ENCODE peak calls at places on chromosomes 3 and 15, in seven cellular contexts. M is lower lobe of right lung, F is stomach, R is fibroblast of lung, J is choroid plexus epithelial cell, P is fibroblast of pulmonary artery, N is uterus. G is an unnamed sample.

GRCh38 chr3:110909824-110910223 is 161.8 kb upstream of the NECTIN3 start:
- DNase-seq in N (no peak), F (no peak), J (no peak), P (no peak), M (no peak), R (no peak), G (no peak)

GRCh38 chr3:74079961-74080562 is 455.3 kb upstream of the PDZRN3 start:
- DNase-seq in J (peak; percentile 38), F (no peak), P (no peak), M (no peak), R (peak; percentile 84), N (no peak), G (no peak)

GRCh38 chr15:60297047-60297446 is 100.7 kb downstream of the ANXA2 start:
- DNase-seq in N (no peak), P (no peak), F (no peak), J (no peak), M (no peak), R (no peak), G (no peak)

GRCh38 chr15:90873488-90873997 is 5.2 kb downstream of the FURIN start:
- DNase-seq in M (no peak), N (no peak), P (no peak), J (no peak), R (no peak), F (no peak), G (no peak)

GRCh38 chr15:50880651-50881114 is 27.8 kb upstream of the AP4E1 start:
- DNase-seq in F (no peak), N (no peak), P (peak; percentile 72), J (peak; percentile 78), M (no peak), R (peak; percentile 92), G (no peak)

GRCh38 chr3:48492461-48493202 is 11.3 kb downstream of the SHISA5 start:
- DNase-seq in J (no peak), P (no peak), F (no peak), M (no peak), N (no peak), R (no peak), G (no peak)

GRCh38 chr3:134376786-134377431 is 2.7 kb upstream of the AMOTL2 start:
- DNase-seq in P (no peak), M (no peak), F (no peak), R (no peak), J (no peak), N (no peak), G (no peak)

GRCh38 chr3:44886561-44886960 is 12.2 kb downstream of the TGM4 start:
- DNase-seq in J (peak; percentile 40), R (no peak), M (no peak), F (no peak), P (no peak), N (no peak), G (no peak)

GRCh38 chr3:147191795-147192385 is 214.5 kb downstream of the ZIC4 start:
- DNase-seq in F (no peak), M (no peak), J (peak; percentile 90), R (peak; percentile 84), P (peak; percentile 83), N (no peak), G (no peak)

GRCh38 chr15:79970921-79971434 is at the start of gene BCL2A1:
- DNase-seq in R (peak; percentile 67), F (peak; percentile 29), P (peak; percentile 86), M (no peak), J (peak; percentile 87), N (no peak), G (no peak)

GRCh38 chr3:51146781-51147180 is 238.3 kb upstream of the MANF start:
- DNase-seq in R (no peak), F (no peak), N (no peak), M (no peak), J (no peak), P (no peak), G (no peak)

GRCh38 chr3:32398531-32398930 is 6.9 kb downstream of the CMTM7 start:
- DNase-seq in M (peak; percentile 79), N (no peak), P (no peak), J (no peak), F (peak; percentile 38), R (no peak), G (no peak)

GRCh38 chr15:51243774-51244173 is 94.6 kb downstream of the CYP19A1 start:
- DNase-seq in F (no peak), N (no peak), J (peak; percentile 47), M (no peak), R (peak; percentile 25), P (no peak), G (no peak)

GRCh38 chr3:66302288-66302687 is 81.5 kb downstream of the SLC25A26 start:
- DNase-seq in M (no peak), P (no peak), N (no peak), F (no peak), R (no peak), J (no peak), G (no peak)

GRCh38 chr3:84974347-84974746 is 15.6 kb downstream of the CADM2 start:
- DNase-seq in J (peak; percentile 50), F (no peak), N (no peak), P (no peak), M (no peak), R (peak; percentile 28), G (no peak)

GRCh38 chr15:69421498-69421897 is 7.3 kb downstream of the KIF23 start:
- DNase-seq in N (no peak), M (no peak), R (no peak), F (no peak), P (no peak), J (no peak), G (no peak)

GRCh38 chr3:192467230-192468186 is 259.8 kb downstream of the FGF12 start:
- DNase-seq in R (peak; percentile 47), N (peak; percentile 26), M (no peak), P (peak; percentile 64), J (peak; percentile 69), F (peak; percentile 61), G (peak; percentile 36)

GRCh38 chr3:24305795-24306467 is 188.7 kb downstream of the THRB start:
- DNase-seq in R (peak; percentile 44), N (no peak), P (peak; percentile 39), F (no peak), M (no peak), J (peak; percentile 52), G (no peak)

GRCh38 chr3:124778061-124778460 is 47.8 kb downstream of the UMPS start:
- DNase-seq in P (no peak), F (no peak), R (no peak), J (no peak), M (no peak), N (no peak), G (no peak)

GRCh38 chr3:14369675-14370669 is 32.4 kb upstream of the SLC6A6 start:
- DNase-seq in F (peak; percentile 87), R (no peak), N (no peak), J (no peak), M (peak; percentile 69), P (no peak), G (peak; percentile 78)

GRCh38 chr3:14372587-14372986 is 29.8 kb upstream of the SLC6A6 start:
- DNase-seq in M (no peak), R (no peak), J (no peak), N (no peak), P (no peak), F (no peak), G (no peak)

GRCh38 chr3:14370719-14371572 is 31.5 kb upstream of the SLC6A6 start:
- DNase-seq in F (no peak), M (no peak), J (no peak), N (no peak), P (no peak), R (no peak), G (no peak)

GRCh38 chr3:14373753-14374376 is 28.5 kb upstream of the SLC6A6 start:
- DNase-seq in N (no peak), M (no peak), P (no peak), J (no peak), R (no peak), F (no peak), G (no peak)

GRCh38 chr3:14371573-14372474 is 30.6 kb upstream of the SLC6A6 start:
- DNase-seq in R (peak; percentile 61), P (peak; percentile 39), F (peak; percentile 89), J (peak; percentile 42), M (peak; percentile 93), N (peak; percentile 36), G (peak; percentile 70)
- TF ChIP-seq CTCF in R (no peak), P (peak; percentile 5), F (no peak), J (peak; percentile 11), M (peak; percentile 12), N (no peak), G (no peak)

GRCh38 chr3:142998439-142998838 is 2.9 kb upstream of the U2SURP start:
- DNase-seq in N (no peak), J (no peak), M (no peak), R (peak; percentile 59), P (peak; percentile 40), F (no peak), G (no peak)

GRCh38 chr3:143001369-143002082 is at the start of gene U2SURP:
- DNase-seq in J (peak; percentile 99), R (peak; percentile 98), P (peak; percentile 98), M (peak; percentile 98), F (peak; percentile 95), N (peak; percentile 95), G (peak; percentile 93)

GRCh38 chr3:143001034-143001368 is 369 bp upstream of the U2SURP start:
- DNase-seq in M (peak; percentile 61), R (no peak), J (no peak), F (no peak), P (no peak), N (no peak), G (no peak)

GRCh38 chr3:143000525-143000924 is 845 bp upstream of the U2SURP start:
- DNase-seq in R (no peak), J (peak; percentile 58), N (no peak), F (no peak), M (peak; percentile 33), P (peak; percentile 39), G (no peak)

DNA sequence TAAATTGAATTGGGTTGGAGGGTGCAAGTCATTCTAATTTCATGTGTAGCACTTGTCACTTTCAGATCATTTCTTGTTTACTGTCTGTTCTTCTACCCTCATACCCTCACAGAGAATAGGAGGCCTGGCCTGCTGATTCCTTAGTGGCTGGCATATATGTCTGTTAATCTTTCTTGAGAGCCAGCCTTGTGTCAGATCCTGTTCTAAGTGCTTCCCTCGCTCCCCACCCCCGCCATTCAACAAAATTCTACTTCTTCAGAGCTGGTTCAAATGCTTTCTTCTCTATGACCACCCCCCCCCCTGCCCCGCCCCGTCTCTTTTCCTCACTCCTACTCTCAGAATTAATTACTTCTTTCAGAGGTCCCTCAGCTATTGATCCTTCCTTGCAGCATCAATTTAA is 1.5 kb upstream of the U2SURP start:
- DNase-seq in R (no peak), N (no peak), J (no peak), P (no peak), M (no peak), F (no peak), G (no peak)
- H3K4me3 ChIP-seq in R (peak overlapping the region; percentile 83), N (no peak overlapping the region), J (peak overlapping the region; percentile 91), P (peak overlapping the region; percentile 96), M (no peak overlapping the region), F (no peak overlapping the region), G (no peak overlapping the region)

DNA sequence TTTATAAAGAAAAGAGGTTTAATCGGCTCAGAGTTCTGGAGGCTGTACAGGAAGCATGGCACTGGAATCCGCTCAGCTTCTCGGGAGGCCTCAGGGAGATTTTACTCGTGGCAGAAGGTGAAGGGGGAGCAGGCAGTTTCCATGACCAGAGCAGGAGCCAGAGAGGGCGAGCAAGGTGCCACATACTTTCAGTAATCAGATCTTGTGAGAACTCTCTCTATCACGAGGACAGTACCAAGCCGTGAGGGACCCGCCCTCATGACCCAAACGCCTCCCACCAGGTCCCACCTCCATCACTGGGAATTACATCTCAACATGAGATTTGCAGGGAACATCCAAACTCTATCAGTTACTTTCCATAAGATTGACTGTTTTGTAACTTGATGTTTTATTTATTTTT is 70.7 kb upstream of the SYN2 start:
- DNase-seq in P (no peak), F (no peak), J (no peak), N (no peak), M (no peak), R (no peak), G (no peak)
- TF ChIP-seq CTCF in P (no peak), F (no peak), J (no peak), N (no peak), M (no peak), R (no peak), G (no peak)

GRCh38 chr3:1979961-1980615 is 118.6 kb upstream of the CNTN4 start:
- DNase-seq in R (no peak), N (no peak), M (no peak), J (no peak), P (no peak), F (no peak), G (no peak)
- H3K4me3 ChIP-seq in R (no peak overlapping the region), N (no peak overlapping the region), M (no peak overlapping the region), J (no peak overlapping the region), P (no peak overlapping the region), F (no peak overlapping the region), G (no peak overlapping the region)

G was measured in pancreas.